ENCODE peak calls at places on chromosomes 2 and 18, in five cellular contexts. G is GM12878, N is SK-N-SH, W is K562, B is HCT116. S is an unnamed sample.

GRCh38 chr2:229416116-229416694 is 145.1 kb upstream of the PID1 start:
- DNase-seq in G (no peak), N (no peak), W (no peak), B (no peak), S (no peak)

GRCh38 chr2:108934583-108935230 is 54.3 kb downstream of the EDAR start:
- DNase-seq in G (no peak), N (no peak), W (no peak), B (no peak), S (no peak)

GRCh38 chr2:84694088-84694622 is 177.9 kb downstream of the DNAH6 start:
- DNase-seq in G (no peak), N (no peak), W (no peak), B (no peak), S (no peak)

GRCh38 chr18:28995319-28995718 is 818.4 kb upstream of the CDH2 start:
- DNase-seq in G (no peak), N (peak; percentile 7), W (no peak), B (peak; percentile 0), S (no peak)

GRCh38 chr2:176473177-176473576 is 203.9 kb downstream of the MTX2 start:
- DNase-seq in G (no peak), N (no peak), W (no peak), B (no peak), S (peak; percentile 44)

GRCh38 chr2:223093436-223093839 is 41.4 kb downstream of the KCNE4 start:
- DNase-seq in G (no peak), N (no peak), W (no peak), B (no peak), S (no peak)

GRCh38 chr2:176763871-176764404 is 448.7 kb upstream of the HNRNPA3 start:
- DNase-seq in G (peak; percentile 16), N (no peak), W (no peak), B (no peak), S (no peak)

GRCh38 chr2:64134813-64135212 is 9.4 kb downstream of the PELI1 start:
- DNase-seq in G (no peak), N (no peak), W (no peak), B (no peak), S (no peak)

GRCh38 chr2:95258271-95258670 is 16.0 kb upstream of the PROM2 start:
- DNase-seq in G (no peak), N (peak; percentile 4), W (no peak), B (no peak), S (no peak)

GRCh38 chr2:85741811-85742507 is 11.8 kb upstream of the ATOH8 start:
- DNase-seq in G (no peak), N (peak; percentile 77), W (no peak), B (no peak), S (no peak)

GRCh38 chr2:96729748-96730147 is 10.1 kb downstream of the LMAN2L start:
- DNase-seq in G (no peak), N (no peak), W (no peak), B (no peak), S (no peak)

GRCh38 chr2:232419245-232420072 is 12.8 kb downstream of the ALPG start:
- DNase-seq in G (no peak), N (peak; percentile 40), W (no peak), B (no peak), S (no peak)

GRCh38 chr18:78770149-78771139 is 209.2 kb upstream of the SALL3 start:
- DNase-seq in G (no peak), N (no peak), W (no peak), B (no peak), S (no peak)

GRCh38 chr2:144084114-144084661 is 435.7 kb downstream of the ZEB2 start:
- DNase-seq in G (no peak), N (no peak), W (no peak), B (no peak), S (no peak)

GRCh38 chr2:151292124-151292523 is 2.7 kb upstream of the NMI start:
- DNase-seq in G (no peak), N (no peak), W (peak; percentile 32), B (no peak), S (no peak)

GRCh38 chr2:165627463-165627862 is 158.0 kb downstream of the CSRNP3 start:
- DNase-seq in G (no peak), N (no peak), W (no peak), B (no peak), S (no peak)

GRCh38 chr2:108364676-108365297 is 13.0 kb upstream of the SULT1C4 start:
- DNase-seq in G (no peak), N (no peak), W (no peak), B (no peak), S (peak; percentile 7)

GRCh38 chr2:169828141-169828811 is 1.0 kb downstream of the UBR3 start:
- DNase-seq in G (peak; percentile 12), N (peak; percentile 76), W (peak; percentile 70), B (no peak), S (peak; percentile 71)

GRCh38 chr2:128388414-128389032 is 69.9 kb upstream of the HS6ST1 start:
- DNase-seq in G (no peak), N (no peak), W (no peak), B (no peak), S (no peak)

GRCh38 chr2:55500025-55500424 is 19.5 kb upstream of the CFAP36 start:
- DNase-seq in G (no peak), N (no peak), W (no peak), B (no peak), S (no peak)
- TF ChIP-seq JUND in G (no peak), N (no peak), W (no peak), B (peak; percentile 18), S (no peak)

DNA sequence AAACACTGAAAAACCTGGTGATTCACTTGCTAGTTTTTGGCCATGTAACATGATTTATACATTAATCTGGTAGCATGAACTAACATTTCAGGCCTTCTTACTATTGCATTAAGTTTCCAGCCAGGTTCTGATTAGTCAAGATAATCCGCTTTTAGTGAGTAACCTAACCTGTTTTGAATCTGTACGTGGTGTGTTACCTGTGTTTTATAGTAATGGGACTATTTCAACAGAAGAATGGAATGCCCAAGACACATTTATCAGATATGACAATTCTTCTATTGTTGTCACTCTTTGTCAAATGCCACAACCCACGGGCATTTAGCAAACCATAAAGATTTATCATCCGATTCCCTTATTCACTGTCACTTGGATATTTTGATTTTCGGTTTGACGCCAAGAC is 117.9 kb downstream of the ETAA1 start:
- DNase-seq in G (no peak), N (no peak), W (no peak), B (no peak), S (peak; percentile 83)
- TF ChIP-seq JUND in G (no peak), N (no peak), W (no peak), B (no peak), S (no peak)

GRCh38 chr2:240269380-240269779 is 128.9 kb upstream of the OTOS start:
- DNase-seq in G (no peak), N (peak; percentile 14), W (no peak), B (no peak), S (no peak)
- TF ChIP-seq JUND in G (no peak), N (no peak), W (no peak), B (no peak), S (no peak)

GRCh38 chr2:163157891-163158511 is 319.4 kb upstream of the KCNH7 start:
- DNase-seq in G (no peak), N (no peak), W (no peak), B (no peak), S (no peak)
- TF ChIP-seq JUND in G (no peak), N (no peak), W (no peak), B (no peak), S (no peak)

GRCh38 chr2:202186641-202187202 is 51.7 kb downstream of the SUMO1 start:
- DNase-seq in G (no peak), N (no peak), W (no peak), B (no peak), S (no peak)

GRCh38 chr2:202184557-202184956 is 53.8 kb downstream of the SUMO1 start:
- DNase-seq in G (no peak), N (no peak), W (no peak), B (no peak), S (no peak)

GRCh38 chr2:202185816-202186221 is 52.6 kb downstream of the SUMO1 start:
- DNase-seq in G (no peak), N (no peak), W (no peak), B (no peak), S (no peak)

GRCh38 chr2:202187570-202187969 is 50.8 kb downstream of the SUMO1 start:
- DNase-seq in G (no peak), N (no peak), W (no peak), B (peak; percentile 60), S (no peak)

GRCh38 chr2:202185156-202185555 is 53.2 kb downstream of the SUMO1 start:
- DNase-seq in G (no peak), N (no peak), W (no peak), B (no peak), S (no peak)
- TF ChIP-seq JUND in G (no peak), N (no peak), W (no peak), B (no peak), S (no peak)